ENCODE peak calls at places on chromosomes 11 and 22, in four cellular contexts. One of them, this sample, is unnamed.

GRCh38 chr11:131190446-131190845 is 180.0 kb upstream of the NTM start:
- DNase-seq in amniotic stem cell: no peak
- DNase-seq in IMR-90: no peak
- DNase-seq in stimulated activated CD4-positive, alpha-beta T cell treated with anti-CD3 and anti-CD28 coated beads, Interleukin-4, amount 100 ng/mL, for 48 hours: no peak
- DNase-seq in this sample: no peak

GRCh38 chr22:23137905-23138520 is 3.8 kb downstream of the RSPH14 start:
- DNase-seq in amniotic stem cell: no peak
- DNase-seq in IMR-90: no peak
- DNase-seq in stimulated activated CD4-positive, alpha-beta T cell treated with anti-CD3 and anti-CD28 coated beads, Interleukin-4, amount 100 ng/mL, for 48 hours: no peak
- DNase-seq in this sample: no peak

GRCh38 chr11:95589893-95590612 is 199.5 kb downstream of the FAM76B start:
- DNase-seq in amniotic stem cell: no peak
- DNase-seq in IMR-90: no peak
- DNase-seq in stimulated activated CD4-positive, alpha-beta T cell treated with anti-CD3 and anti-CD28 coated beads, Interleukin-4, amount 100 ng/mL, for 48 hours: no peak
- DNase-seq in this sample: no peak

GRCh38 chr11:324131-324530 is 3.5 kb upstream of the IFITM3 start:
- DNase-seq in amniotic stem cell: no peak
- DNase-seq in IMR-90: no peak
- DNase-seq in stimulated activated CD4-positive, alpha-beta T cell treated with anti-CD3 and anti-CD28 coated beads, Interleukin-4, amount 100 ng/mL, for 48 hours: no peak
- DNase-seq in this sample: no peak

GRCh38 chr22:30262917-30263741 is 3.5 kb downstream of the OSM start:
- DNase-seq in amniotic stem cell: no peak
- DNase-seq in IMR-90: peak
- DNase-seq in stimulated activated CD4-positive, alpha-beta T cell treated with anti-CD3 and anti-CD28 coated beads, Interleukin-4, amount 100 ng/mL, for 48 hours: peak
- DNase-seq in this sample: peak

GRCh38 chr11:12123799-12124198 is 13.4 kb downstream of the MICAL2 start:
- DNase-seq in amniotic stem cell: no peak
- DNase-seq in IMR-90: peak
- DNase-seq in stimulated activated CD4-positive, alpha-beta T cell treated with anti-CD3 and anti-CD28 coated beads, Interleukin-4, amount 100 ng/mL, for 48 hours: no peak
- DNase-seq in this sample: peak

GRCh38 chr11:128180446-128181089 is 406.8 kb downstream of the ETS1 start:
- DNase-seq in amniotic stem cell: peak
- DNase-seq in IMR-90: peak
- DNase-seq in stimulated activated CD4-positive, alpha-beta T cell treated with anti-CD3 and anti-CD28 coated beads, Interleukin-4, amount 100 ng/mL, for 48 hours: no peak
- DNase-seq in this sample: peak

GRCh38 chr11:61473370-61474025 is 35.1 kb upstream of the LRRC10B start:
- DNase-seq in amniotic stem cell: peak
- DNase-seq in IMR-90: peak
- DNase-seq in stimulated activated CD4-positive, alpha-beta T cell treated with anti-CD3 and anti-CD28 coated beads, Interleukin-4, amount 100 ng/mL, for 48 hours: no peak
- DNase-seq in this sample: no peak

GRCh38 chr22:30833328-30833727 is 135.2 kb downstream of the MORC2 start:
- DNase-seq in amniotic stem cell: no peak
- DNase-seq in IMR-90: no peak
- DNase-seq in stimulated activated CD4-positive, alpha-beta T cell treated with anti-CD3 and anti-CD28 coated beads, Interleukin-4, amount 100 ng/mL, for 48 hours: no peak
- DNase-seq in this sample: no peak

GRCh38 chr11:46436113-46436512 is 44.5 kb upstream of the CHRM4 start:
- DNase-seq in amniotic stem cell: no peak
- DNase-seq in IMR-90: no peak
- DNase-seq in stimulated activated CD4-positive, alpha-beta T cell treated with anti-CD3 and anti-CD28 coated beads, Interleukin-4, amount 100 ng/mL, for 48 hours: no peak
- DNase-seq in this sample: no peak

GRCh38 chr22:44840611-44841322 is 88.4 kb downstream of the ARHGAP8 start:
- DNase-seq in amniotic stem cell: no peak
- DNase-seq in IMR-90: no peak
- DNase-seq in stimulated activated CD4-positive, alpha-beta T cell treated with anti-CD3 and anti-CD28 coated beads, Interleukin-4, amount 100 ng/mL, for 48 hours: no peak
- DNase-seq in this sample: no peak

GRCh38 chr22:23774922-23775436 is 2.3 kb downstream of the MMP11 start:
- DNase-seq in amniotic stem cell: no peak
- DNase-seq in IMR-90: peak
- DNase-seq in stimulated activated CD4-positive, alpha-beta T cell treated with anti-CD3 and anti-CD28 coated beads, Interleukin-4, amount 100 ng/mL, for 48 hours: no peak
- DNase-seq in this sample: peak

GRCh38 chr11:70169632-70170031 is 33.5 kb upstream of the FADD start:
- DNase-seq in amniotic stem cell: no peak
- DNase-seq in IMR-90: no peak
- DNase-seq in stimulated activated CD4-positive, alpha-beta T cell treated with anti-CD3 and anti-CD28 coated beads, Interleukin-4, amount 100 ng/mL, for 48 hours: no peak
- DNase-seq in this sample: no peak

GRCh38 chr11:98307827-98308491 is 712.8 kb upstream of the CNTN5 start:
- DNase-seq in amniotic stem cell: no peak
- DNase-seq in IMR-90: no peak
- DNase-seq in stimulated activated CD4-positive, alpha-beta T cell treated with anti-CD3 and anti-CD28 coated beads, Interleukin-4, amount 100 ng/mL, for 48 hours: no peak
- DNase-seq in this sample: no peak

GRCh38 chr22:36022162-36022561 is 6.5 kb downstream of the RBFOX2 start:
- DNase-seq in amniotic stem cell: no peak
- DNase-seq in IMR-90: peak
- DNase-seq in stimulated activated CD4-positive, alpha-beta T cell treated with anti-CD3 and anti-CD28 coated beads, Interleukin-4, amount 100 ng/mL, for 48 hours: no peak
- DNase-seq in this sample: peak

GRCh38 chr11:10861799-10862198 is 3.9 kb upstream of the ZBED5 start:
- DNase-seq in amniotic stem cell: no peak
- DNase-seq in IMR-90: no peak
- DNase-seq in stimulated activated CD4-positive, alpha-beta T cell treated with anti-CD3 and anti-CD28 coated beads, Interleukin-4, amount 100 ng/mL, for 48 hours: no peak
- DNase-seq in this sample: no peak

GRCh38 chr11:43341159-43341558 is 17.6 kb upstream of the TTC17 start:
- DNase-seq in amniotic stem cell: no peak
- DNase-seq in IMR-90: no peak
- DNase-seq in stimulated activated CD4-positive, alpha-beta T cell treated with anti-CD3 and anti-CD28 coated beads, Interleukin-4, amount 100 ng/mL, for 48 hours: no peak
- DNase-seq in this sample: no peak

GRCh38 chr11:71527576-71528210 is 626 bp downstream of the KRTAP5-7 start:
- DNase-seq in amniotic stem cell: no peak
- DNase-seq in IMR-90: no peak
- DNase-seq in stimulated activated CD4-positive, alpha-beta T cell treated with anti-CD3 and anti-CD28 coated beads, Interleukin-4, amount 100 ng/mL, for 48 hours: no peak
- DNase-seq in this sample: no peak